ENCODE peak calls at places on chromosome 4, in eight cellular contexts. Y, M, F, B, K, H, Q and I are unnamed samples.

GRCh38 chr4:13642576-13642975 is 15.1 kb upstream of the BOD1L1 start:
- DNase-seq in Y (no peak), M (no peak), F (no peak), B (no peak), K (peak), H (no peak), Q (no peak), I (no peak)

GRCh38 chr4:177194906-177195305 is 114.8 kb upstream of the NEIL3 start:
- DNase-seq in Y (no peak), M (no peak), F (no peak), B (no peak), K (no peak), H (no peak), Q (no peak), I (no peak)

GRCh38 chr4:41196633-41197332 is 17.6 kb downstream of the APBB2 start:
- DNase-seq in Y (no peak), M (no peak), F (no peak), B (no peak), K (no peak), H (no peak), Q (no peak), I (no peak)

GRCh38 chr4:129230836-129231235 is 134.9 kb downstream of the C4orf33 start:
- DNase-seq in Y (no peak), M (no peak), F (no peak), B (no peak), K (no peak), H (no peak), Q (no peak), I (no peak)

GRCh38 chr4:170137466-170137865 is 47.7 kb upstream of the AADAT start:
- DNase-seq in Y (no peak), M (no peak), F (no peak), B (no peak), K (no peak), H (no peak), Q (no peak), I (no peak)

GRCh38 chr4:17013382-17014006 is 115.0 kb upstream of the LDB2 start:
- DNase-seq in Y (no peak), M (no peak), F (no peak), B (no peak), K (peak), H (no peak), Q (no peak), I (no peak)

GRCh38 chr4:138034871-138035270 is 207.3 kb downstream of the SLC7A11 start:
- DNase-seq in Y (no peak), M (no peak), F (no peak), B (no peak), K (peak), H (no peak), Q (no peak), I (no peak)

GRCh38 chr4:116018831-116019230 is 905.4 kb upstream of the NDST4 start:
- DNase-seq in Y (no peak), M (no peak), F (no peak), B (no peak), K (no peak), H (no peak), Q (no peak), I (no peak)

GRCh38 chr4:138300616-138301015 is 58.5 kb upstream of the SLC7A11 start:
- DNase-seq in Y (no peak), M (no peak), F (no peak), B (no peak), K (peak), H (no peak), Q (no peak), I (no peak)

GRCh38 chr4:130559268-130559667 is 1463.3 kb downstream of the C4orf33 start:
- DNase-seq in Y (no peak), M (no peak), F (no peak), B (no peak), K (no peak), H (no peak), Q (no peak), I (no peak)

GRCh38 chr4:132530846-132531245 is 618.2 kb upstream of the PCDH10 start:
- DNase-seq in Y (no peak), M (no peak), F (no peak), B (no peak), K (no peak), H (no peak), Q (no peak), I (no peak)

GRCh38 chr4:116882503-116882902 is 202.9 kb downstream of the TRAM1L1 start:
- DNase-seq in Y (no peak), M (no peak), F (no peak), B (no peak), K (no peak), H (no peak), Q (no peak), I (no peak)

GRCh38 chr4:67451464-67451863 is 93.8 kb downstream of the CENPC start:
- DNase-seq in Y (no peak), M (no peak), F (no peak), B (no peak), K (peak), H (no peak), Q (no peak), I (no peak)

GRCh38 chr4:120633810-120634209 is 288.7 kb downstream of the PRDM5 start:
- DNase-seq in Y (no peak), M (no peak), F (no peak), B (no peak), K (no peak), H (no peak), Q (no peak), I (no peak)

GRCh38 chr4:5750052-5750950 is 39.3 kb downstream of the EVC start:
- DNase-seq in Y (no peak), M (no peak), F (no peak), B (no peak), K (peak), H (no peak), Q (no peak), I (no peak)

DNA sequence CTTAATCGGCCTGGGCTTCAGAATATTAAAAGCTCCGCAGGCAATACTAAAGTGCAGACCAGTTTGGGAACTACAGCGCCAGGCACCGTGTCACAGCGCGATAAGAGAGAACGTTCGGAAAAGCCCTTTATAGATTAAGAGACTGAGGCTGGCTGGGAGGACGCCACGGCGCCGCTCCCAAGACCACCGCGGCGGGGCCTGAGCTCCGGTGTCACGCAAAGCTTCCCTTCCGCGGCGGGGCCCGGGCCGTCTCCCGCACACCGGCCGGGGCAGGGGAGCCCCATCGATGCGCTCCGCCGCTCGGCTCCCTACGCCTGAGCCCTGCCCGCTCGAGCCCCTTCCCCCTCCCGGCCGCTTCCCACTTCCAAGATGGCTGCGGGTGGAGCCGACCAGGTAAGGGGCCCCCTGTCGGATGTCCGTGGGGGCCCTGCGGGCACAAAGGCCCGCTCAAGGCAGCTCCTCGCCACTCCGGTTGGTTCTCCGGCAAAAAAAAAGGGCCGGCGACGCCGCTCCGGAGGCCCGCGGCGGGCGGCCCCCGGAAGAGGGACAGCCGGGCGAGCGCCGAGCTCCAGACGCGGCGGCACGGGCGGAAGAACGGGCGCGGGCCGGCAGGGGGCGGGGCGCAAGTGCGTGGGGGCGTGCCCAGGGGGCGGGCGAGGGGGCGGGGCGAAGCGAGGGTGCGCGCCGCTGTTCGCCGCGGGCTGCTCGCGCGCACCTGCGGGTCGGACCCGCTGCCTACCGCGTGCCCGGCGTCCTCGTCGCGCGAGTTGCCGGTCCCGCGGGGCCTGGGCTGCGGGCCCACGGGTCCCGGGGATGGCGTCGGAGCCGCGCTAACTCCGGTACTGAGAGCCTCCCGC is at the start of gene TBC1D14:
- DNase-seq in Y (peak), M (peak), F (peak), B (peak), K (peak), H (peak), Q (peak), I (peak)
- TF ChIP-seq CTCF in Y (no peak), M (peak), F (peak), B (no peak), K (peak), H (no peak), Q (peak), I (peak)

GRCh38 chr4:1035510-1035909 is 24.1 kb downstream of the FGFRL1 start:
- DNase-seq in Y (no peak), M (no peak), F (no peak), B (no peak), K (no peak), H (no peak), Q (peak), I (no peak)
- TF ChIP-seq CTCF in Y (no peak), M (no peak), F (no peak), B (no peak), K (no peak), H (no peak), Q (no peak), I (no peak)

DNA sequence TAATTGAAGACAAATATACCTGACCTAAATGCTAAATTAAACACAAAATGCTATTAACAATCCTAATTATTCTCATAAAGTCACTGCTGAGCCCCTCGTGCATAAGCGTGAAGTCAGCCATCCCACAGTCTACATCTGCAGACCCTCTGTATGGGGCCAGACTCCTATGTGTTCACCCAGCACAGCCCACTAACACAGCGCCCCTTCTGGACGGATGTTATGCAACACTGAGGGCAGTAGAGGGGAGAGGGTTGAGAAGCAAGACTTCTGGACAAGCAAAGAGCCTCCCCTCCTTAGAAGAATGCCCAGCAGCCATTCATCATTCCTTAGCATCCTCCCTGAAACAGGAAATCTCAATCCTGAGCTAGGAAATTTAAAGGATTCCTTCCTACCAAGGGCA is 7.9 kb downstream of the TRPC3 start:
- DNase-seq in Y (no peak), M (peak), F (no peak), B (no peak), K (no peak), H (no peak), Q (peak), I (no peak)
- TF ChIP-seq CTCF in Y (no peak), M (peak), F (no peak), B (no peak), K (no peak), H (no peak), Q (peak), I (no peak)

GRCh38 chr4:155403886-155404285 is 27.1 kb upstream of the MAP9 start:
- DNase-seq in Y (no peak), M (no peak), F (no peak), B (no peak), K (peak), H (no peak), Q (no peak), I (no peak)
- TF ChIP-seq CTCF in Y (no peak), M (no peak), F (peak), B (no peak), K (peak), H (no peak), Q (peak), I (no peak)

GRCh38 chr4:142719854-142720541 is 126.1 kb downstream of the INPP4B start:
- DNase-seq in Y (no peak), M (no peak), F (no peak), B (no peak), K (peak), H (no peak), Q (no peak), I (no peak)
- TF ChIP-seq CTCF in Y (no peak), M (peak), F (peak), B (no peak), K (peak), H (no peak), Q (peak), I (no peak)